ENCODE peak calls at places on chromosomes 13 and 19, in four cellular contexts. P is adrenal gland, Q is cardiac muscle cell, R is Panc1. H is an unnamed sample.

GRCh38 chr19:51016798-51017683 is 2.5 kb downstream of the KLK10 start:
- DNase-seq in P (peak), Q (peak), R (no peak), H (no peak)

GRCh38 chr13:36700170-36700569 is 26.4 kb downstream of the SERTM1 start:
- DNase-seq in R (no peak), Q (no peak), P (no peak), H (no peak)

GRCh38 chr13:44305845-44306244 is 67.8 kb upstream of the SERP2 start:
- DNase-seq in R (no peak), Q (no peak), P (no peak), H (no peak)

GRCh38 chr13:94233401-94233800 is 246.1 kb downstream of the DCT start:
- DNase-seq in P (peak), R (peak), Q (peak), H (peak)

GRCh38 chr19:28971011-28971410 is 241.9 kb downstream of the UQCRFS1 start:
- DNase-seq in P (peak), Q (peak), R (no peak), H (no peak)

GRCh38 chr19:53927745-53928144 is 18.7 kb downstream of the CACNG7 start:
- DNase-seq in Q (peak), P (peak), R (no peak), H (no peak)

GRCh38 chr19:45863840-45864628 is at the start of gene FOXA3:
- DNase-seq in R (no peak), P (peak), Q (peak), H (no peak)

GRCh38 chr19:40433391-40434216 is 7.8 kb upstream of the SERTAD1 start:
- DNase-seq in R (no peak), Q (peak), P (peak), H (no peak)

GRCh38 chr19:5291588-5292193 is 48.9 kb downstream of the PTPRS start:
- DNase-seq in P (no peak), Q (no peak), R (no peak), H (no peak)
- H3K27ac ChIP-seq in P (no peak), Q (no peak), R (no peak), H (no peak)

DNA sequence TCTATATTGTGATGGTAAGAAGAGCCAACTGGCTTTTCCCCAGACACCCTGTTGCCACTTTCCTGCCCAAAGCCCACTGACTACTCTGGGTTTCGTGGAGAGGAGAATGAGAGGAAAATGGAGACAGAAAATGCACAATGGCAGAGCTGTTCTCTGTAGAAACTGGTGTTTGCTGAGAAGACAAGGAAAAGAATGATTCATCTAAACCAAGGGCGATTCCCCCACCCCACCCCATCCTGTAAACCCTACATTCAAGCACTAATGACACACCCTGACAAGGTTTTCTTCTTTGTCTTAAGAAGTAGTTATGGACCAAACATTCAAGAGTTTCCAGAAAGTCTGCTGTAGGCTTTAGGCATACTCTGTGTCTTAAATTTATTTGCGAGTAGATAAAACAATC is 68.8 kb downstream of the DOCK9 start:
- DNase-seq in R (no peak), P (no peak), Q (no peak), H (peak)
- H3K27ac ChIP-seq in R (no peak), P (no peak), Q (no peak), H (peak)

GRCh38 chr13:23652909-23653726 is 82.9 kb downstream of the TNFRSF19 start:
- DNase-seq in R (no peak), P (no peak), Q (no peak), H (no peak)
- H3K27ac ChIP-seq in R (no peak), P (no peak), Q (no peak), H (peak)

GRCh38 chr19:12668346-12668745 is 1.7 kb downstream of the WDR83 start:
- DNase-seq in R (no peak), Q (no peak), P (no peak), H (no peak)
- H3K27ac ChIP-seq in R (peak), Q (peak), P (no peak), H (peak)

GRCh38 chr19:15279326-15279904 is 47.2 kb upstream of the EPHX3 start:
- DNase-seq in R (no peak), Q (no peak), P (no peak), H (no peak)
- H3K27ac ChIP-seq in R (peak), Q (peak), P (no peak), H (peak)

H was measured in epithelial cell of prostate.